ENCODE peak calls at places on chromosome 13, in six cellular contexts. H is IMR-90, O is A549, K is heart left ventricle, L is thoracic aorta, Y is Peyer's patch. A is an unnamed sample.

GRCh38 chr13:100197591-100198365 is 108.9 kb downstream of the PCCA start:
- DNase-seq in H (no peak), O (no peak), K (no peak), L (no peak), Y (no peak), A (no peak)

GRCh38 chr13:113452942-113453901 is at the start of gene ADPRHL1:
- DNase-seq in H (no peak), O (no peak), K (peak; percentile 79), L (no peak), Y (no peak), A (peak; percentile 64)

GRCh38 chr13:48393698-48394085 is 19.2 kb downstream of the LPAR6 start:
- DNase-seq in H (no peak), O (no peak), K (no peak), L (no peak), Y (no peak), A (no peak)

GRCh38 chr13:46578590-46578975 is 25.6 kb downstream of the LRCH1 start:
- DNase-seq in H (no peak), O (no peak), K (no peak), L (no peak), Y (no peak), A (no peak)

GRCh38 chr13:50676602-50677001 is 166.9 kb downstream of the DLEU7 start:
- DNase-seq in H (peak; percentile 44), O (no peak), K (no peak), L (no peak), Y (no peak), A (no peak)

GRCh38 chr13:75881109-75881775 is 245.1 kb downstream of the LMO7 start:
- DNase-seq in H (peak; percentile 77), O (no peak), K (no peak), L (no peak), Y (no peak), A (no peak)

GRCh38 chr13:32212420-32212819 is 102.7 kb downstream of the ZAR1L start:
- DNase-seq in H (peak; percentile 91), O (no peak), K (no peak), L (no peak), Y (no peak), A (no peak)

GRCh38 chr13:49641810-49642291 is 13.5 kb downstream of the ARL11 start:
- DNase-seq in H (peak; percentile 88), O (no peak), K (peak; percentile 51), L (no peak), Y (no peak), A (no peak)

DNA sequence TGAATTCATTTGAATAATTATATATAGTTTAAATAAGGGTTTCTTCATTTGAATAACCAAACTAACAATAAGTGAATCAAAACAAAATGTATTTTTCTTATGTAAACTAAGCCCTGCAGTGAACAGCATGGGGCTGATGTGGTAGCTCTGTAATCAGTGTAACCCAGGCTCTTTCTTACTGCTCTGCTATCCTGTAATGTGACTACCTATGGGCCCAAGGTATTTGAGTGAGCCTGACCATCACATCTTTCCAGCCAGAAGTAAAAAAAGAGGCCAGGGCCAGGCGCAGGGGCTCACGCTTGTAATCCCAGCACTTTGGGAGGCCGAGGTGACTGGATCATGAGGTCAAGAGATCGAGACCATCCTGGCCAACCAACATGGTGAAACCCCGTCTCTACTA is 494.6 kb downstream of the DCT start:
- DNase-seq in H (no peak), O (no peak), K (no peak), L (no peak), Y (no peak), A (no peak)
- H3K27ac ChIP-seq in H (no peak overlapping the region), O (no peak overlapping the region), K (no peak overlapping the region), L (no peak overlapping the region), Y (no peak overlapping the region), A (no peak overlapping the region)

GRCh38 chr13:24671367-24672117 is 8.7 kb upstream of the ATP12A start:
- DNase-seq in H (peak; percentile 72), O (peak; percentile 67), K (no peak), L (no peak), Y (no peak), A (no peak)
- H3K4me3 ChIP-seq in H (no peak overlapping the region), O (peak overlapping the region; percentile 28), K (no peak overlapping the region), L (peak overlapping the region; percentile 54), Y (no peak overlapping the region), A (peak overlapping the region; percentile 58)

GRCh38 chr13:73722120-73722519 is 412.1 kb downstream of the KLF12 start:
- DNase-seq in H (peak; percentile 77), O (peak; percentile 21), K (no peak), L (no peak), Y (no peak), A (no peak)
- TF ChIP-seq CTCF in H (peak; percentile 49), O (peak; percentile 35), K (no peak), L (no peak), Y (no peak), A (no peak)

GRCh38 chr13:97273341-97273831 is 51.3 kb downstream of the MBNL2 start:
- DNase-seq in H (no peak), O (no peak), K (no peak), L (no peak), Y (no peak), A (no peak)
- H3K27ac ChIP-seq in H (peak overlapping the region; percentile 64), O (peak overlapping the region; percentile 80), K (no peak overlapping the region), L (peak overlapping the region; percentile 89), Y (no peak overlapping the region), A (peak overlapping the region; percentile 22)

DNA sequence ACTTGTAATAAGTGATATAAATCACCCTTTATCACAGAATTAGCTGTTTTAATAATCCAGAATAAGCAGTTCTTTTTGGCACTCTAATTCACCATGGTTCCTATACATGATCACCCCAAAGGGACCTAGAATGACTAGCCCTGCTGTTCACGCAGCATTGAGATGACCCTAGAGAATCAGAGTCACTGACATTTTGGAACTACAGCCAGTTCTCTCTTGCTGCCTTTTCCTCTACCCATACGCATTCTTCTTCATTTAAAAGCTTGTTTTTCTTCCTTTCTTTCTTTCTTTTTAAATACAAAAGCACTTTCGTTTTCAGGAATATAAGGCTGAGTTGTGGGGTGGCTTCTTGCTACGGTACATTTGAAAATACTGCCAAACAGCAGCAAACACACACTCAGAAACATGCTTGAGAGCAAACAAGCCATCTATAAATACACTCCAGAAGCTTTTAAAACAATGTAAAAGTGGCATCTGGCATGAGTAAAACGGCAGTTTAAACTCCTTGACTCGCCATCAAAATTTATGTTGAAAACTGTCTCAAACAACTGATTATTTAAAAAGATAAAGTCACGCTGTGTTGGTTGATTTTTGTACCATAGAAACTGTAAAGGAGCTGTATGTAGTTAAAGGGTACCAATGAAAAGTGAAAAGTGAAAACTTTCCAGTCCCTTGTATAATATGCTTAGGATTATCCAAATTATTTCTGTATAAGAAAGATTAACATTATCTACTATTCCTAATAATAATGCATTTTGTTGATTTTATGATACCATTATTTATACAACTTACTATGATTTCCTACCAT is 95.6 kb downstream of the PCDH9 start:
- DNase-seq in H (peak; percentile 25), O (no peak), K (no peak), L (no peak), Y (no peak), A (no peak)
- H3K4me3 ChIP-seq in H (peak overlapping the region; percentile 47), O (peak overlapping the region; percentile 29), K (peak overlapping the region; percentile 15), L (peak overlapping the region; percentile 59), Y (no peak overlapping the region), A (peak overlapping the region; percentile 57)

DNA sequence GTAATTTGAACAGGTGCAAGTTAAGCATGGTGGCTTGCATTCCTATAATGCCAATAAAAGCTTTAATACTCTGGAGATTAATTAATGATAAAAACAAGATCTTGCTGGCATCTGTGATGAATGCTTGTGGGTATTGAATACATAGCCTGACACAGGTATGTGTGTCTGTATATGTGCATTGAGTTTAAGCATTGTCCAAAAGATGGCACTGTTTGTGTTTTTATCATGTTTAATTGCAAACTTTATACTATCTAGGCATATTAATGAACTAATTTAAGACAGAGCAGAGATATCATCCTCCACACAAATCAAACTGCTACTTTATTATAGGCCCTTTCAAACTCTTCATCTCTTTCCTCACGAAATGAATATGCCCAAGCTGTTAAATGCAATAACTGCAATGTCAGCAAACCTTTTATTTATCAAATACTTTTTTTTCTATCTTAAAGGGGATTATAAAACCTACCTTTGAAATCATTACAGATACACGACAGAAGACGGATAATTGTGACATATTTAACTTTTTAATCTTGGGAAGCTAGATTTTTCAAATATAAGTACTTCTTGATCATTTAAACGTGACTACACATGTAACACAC is 86.5 kb downstream of the TNFSF11 start:
- DNase-seq in H (peak; percentile 27), O (no peak), K (no peak), L (no peak), Y (no peak), A (no peak)
- TF ChIP-seq CTCF in H (peak; percentile 53), O (peak; percentile 47), K (no peak), L (no peak), Y (no peak), A (no peak)

DNA sequence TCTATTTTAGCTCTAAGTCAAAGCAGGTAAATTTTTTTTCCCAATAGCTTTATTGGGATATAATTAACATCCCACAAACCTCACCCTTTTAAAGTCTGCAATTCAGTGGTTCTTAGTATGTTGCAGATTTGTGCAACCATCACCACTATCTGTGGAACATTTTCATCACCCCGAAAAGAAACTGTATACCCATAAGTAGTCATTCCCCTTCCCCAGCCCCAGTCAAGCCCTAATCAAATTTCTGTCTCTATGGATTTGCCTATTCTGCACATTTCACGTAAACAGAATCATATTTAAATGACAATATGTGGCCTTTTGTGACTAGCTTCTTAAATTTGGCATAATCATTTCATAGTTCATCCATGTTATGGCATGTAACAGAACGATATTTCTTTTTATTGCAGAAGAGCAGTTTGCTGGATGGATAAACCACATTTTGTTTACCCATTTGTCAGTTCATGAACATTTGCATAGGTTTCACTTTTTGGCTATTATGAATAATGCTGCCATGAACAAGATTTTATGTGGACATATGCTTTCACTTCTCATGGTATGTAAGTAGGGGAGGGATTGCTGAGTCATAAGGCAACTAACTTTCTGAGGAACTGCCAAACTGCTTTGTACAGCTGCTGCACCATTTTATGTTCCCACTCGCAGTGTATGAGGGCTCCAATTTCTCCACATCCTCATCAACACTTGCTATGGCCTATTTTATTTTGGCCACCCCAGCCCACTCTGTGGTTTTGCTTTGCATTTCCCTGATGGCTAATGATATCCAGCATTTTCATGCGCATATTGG is 10.9 kb downstream of the SLC46A3 start:
- DNase-seq in H (peak; percentile 92), O (no peak), K (no peak), L (no peak), Y (no peak), A (no peak)
- H3K27ac ChIP-seq in H (no peak overlapping the region), O (no peak overlapping the region), K (no peak overlapping the region), L (no peak overlapping the region), Y (no peak overlapping the region), A (no peak overlapping the region)

GRCh38 chr13:33676045-33676699 is 141.8 kb upstream of the RFC3 start:
- DNase-seq in H (no peak), O (no peak), K (no peak), L (no peak), Y (no peak), A (no peak)

GRCh38 chr13:33677215-33677614 is 140.7 kb upstream of the RFC3 start:
- DNase-seq in H (no peak), O (no peak), K (no peak), L (no peak), Y (no peak), A (no peak)

GRCh38 chr13:33678084-33678483 is 139.9 kb upstream of the RFC3 start:
- DNase-seq in H (no peak), O (no peak), K (no peak), L (no peak), Y (no peak), A (no peak)

GRCh38 chr13:33678906-33679657 is 138.9 kb upstream of the RFC3 start:
- DNase-seq in H (peak; percentile 1), O (peak; percentile 85), K (peak; percentile 51), L (peak; percentile 6), Y (peak; percentile 51), A (no peak)

DNA sequence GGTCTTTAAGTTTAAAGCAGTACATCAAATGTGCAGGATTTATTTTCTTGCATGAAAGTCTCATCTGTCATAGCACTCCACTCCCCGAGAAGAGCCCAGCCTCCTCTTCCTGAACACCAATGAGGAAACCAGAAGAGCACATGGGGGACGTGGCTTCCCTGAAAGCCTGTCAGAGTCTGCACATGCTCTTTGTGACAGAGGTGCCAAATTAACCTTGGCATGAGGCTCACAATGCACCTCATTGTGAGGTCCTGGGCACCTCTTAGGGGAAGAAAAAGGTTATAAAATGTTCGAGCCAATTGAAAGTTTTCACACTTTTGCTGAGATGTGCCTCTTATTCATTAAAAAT is 141.3 kb upstream of the RFC3 start:
- DNase-seq in H (peak; percentile 21), O (peak; percentile 46), K (peak; percentile 60), L (no peak), Y (no peak), A (no peak)
- H3K4me3 ChIP-seq in H (peak overlapping the region; percentile 49), O (peak overlapping the region; percentile 35), K (peak overlapping the region; percentile 56), L (peak overlapping the region; percentile 73), Y (no peak overlapping the region), A (peak overlapping the region; percentile 68)